ENCODE peak calls at places on chromosome 12, in eight cellular contexts. F, X, S, E, R, I, D and K are unnamed samples.

GRCh38 chr12:98416845-98417244 is 98.5 kb upstream of the TMPO start:
- DNase-seq in F (no peak), X (no peak), S (no peak), E (no peak), R (no peak), I (peak; percentile 80), D (peak; percentile 85), K (no peak)

GRCh38 chr12:108618079-108618952 is 15.4 kb downstream of the SELPLG start:
- DNase-seq in F (peak; percentile 17), X (peak; percentile 83), S (peak; percentile 82), E (peak; percentile 74), R (peak; percentile 83), I (peak; percentile 90), D (peak; percentile 90), K (peak; percentile 94)

GRCh38 chr12:55847603-55848329 is 5.0 kb upstream of the MMP19 start:
- DNase-seq in F (peak; percentile 98), X (peak; percentile 82), S (peak; percentile 93), E (no peak), R (no peak), I (peak; percentile 100), D (peak; percentile 100), K (peak; percentile 94)

GRCh38 chr12:54933381-54933780 is 51.2 kb downstream of the TESPA1 start:
- DNase-seq in F (no peak), X (no peak), S (no peak), E (no peak), R (no peak), I (peak; percentile 25), D (peak; percentile 8), K (no peak)

GRCh38 chr12:6950401-6950801 is 755 bp upstream of the PTPN6 start:
- DNase-seq in F (no peak), X (no peak), S (peak; percentile 9), E (no peak), R (no peak), I (no peak), D (no peak), K (no peak)

GRCh38 chr12:5827591-5827990 is 117.5 kb downstream of the ANO2 start:
- DNase-seq in F (no peak), X (no peak), S (no peak), E (no peak), R (no peak), I (no peak), D (no peak), K (no peak)

GRCh38 chr12:113445544-113446176 is 23.5 kb downstream of the SDSL start:
- DNase-seq in F (no peak), X (no peak), S (no peak), E (no peak), R (no peak), I (peak; percentile 26), D (no peak), K (no peak)

GRCh38 chr12:94208433-94208921 is 60.1 kb downstream of the PLXNC1 start:
- DNase-seq in F (no peak), X (no peak), S (peak; percentile 28), E (no peak), R (no peak), I (no peak), D (no peak), K (no peak)

GRCh38 chr12:27602516-27602915 is 78.5 kb downstream of the PPFIBP1 start:
- DNase-seq in F (no peak), X (no peak), S (no peak), E (no peak), R (no peak), I (no peak), D (no peak), K (no peak)

GRCh38 chr12:107990325-107990724 is 138.8 kb upstream of the WSCD2 start:
- DNase-seq in F (no peak), X (no peak), S (peak; percentile 29), E (peak; percentile 30), R (peak; percentile 29), I (peak; percentile 17), D (peak; percentile 36), K (no peak)

GRCh38 chr12:124404162-124404561 is 109.3 kb downstream of the RFLNA start:
- DNase-seq in F (no peak), X (no peak), S (no peak), E (no peak), R (no peak), I (no peak), D (no peak), K (no peak)

GRCh38 chr12:105970885-105971284 is 167.9 kb downstream of the NUAK1 start:
- DNase-seq in F (no peak), X (no peak), S (no peak), E (no peak), R (no peak), I (no peak), D (no peak), K (no peak)

GRCh38 chr12:105967038-105967776 is 171.5 kb downstream of the NUAK1 start:
- DNase-seq in F (no peak), X (no peak), S (no peak), E (no peak), R (no peak), I (no peak), D (peak; percentile 54), K (no peak)

GRCh38 chr12:105961821-105962671 is 176.7 kb downstream of the NUAK1 start:
- DNase-seq in F (no peak), X (no peak), S (no peak), E (no peak), R (no peak), I (no peak), D (peak; percentile 38), K (no peak)

DNA sequence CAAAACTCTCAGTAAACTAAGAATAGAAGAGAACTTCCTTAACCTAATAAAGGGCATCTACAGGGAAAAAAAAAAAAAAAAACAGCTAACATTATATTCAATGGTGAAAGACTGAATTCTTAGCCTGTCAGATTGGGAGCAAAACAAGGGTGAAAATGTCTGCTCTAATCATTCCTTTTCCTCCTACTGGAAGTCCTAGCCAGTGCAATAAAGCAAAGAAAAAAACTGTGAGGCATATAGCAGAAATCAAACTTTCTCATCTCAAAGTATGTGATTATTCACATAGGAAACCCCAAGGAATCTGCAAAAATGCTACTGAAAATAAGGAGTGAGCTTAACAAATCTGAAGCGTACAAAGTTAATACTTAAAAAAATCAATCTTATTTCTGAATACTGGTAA is 170.7 kb downstream of the NUAK1 start:
- DNase-seq in F (no peak), X (no peak), S (no peak), E (no peak), R (no peak), I (no peak), D (peak; percentile 20), K (no peak)
- TF ChIP-seq CTCF in F (no peak), X (no peak), S (no peak), E (peak; percentile 7), R (no peak), I (no peak), D (no peak), K (peak; percentile 9)

DNA sequence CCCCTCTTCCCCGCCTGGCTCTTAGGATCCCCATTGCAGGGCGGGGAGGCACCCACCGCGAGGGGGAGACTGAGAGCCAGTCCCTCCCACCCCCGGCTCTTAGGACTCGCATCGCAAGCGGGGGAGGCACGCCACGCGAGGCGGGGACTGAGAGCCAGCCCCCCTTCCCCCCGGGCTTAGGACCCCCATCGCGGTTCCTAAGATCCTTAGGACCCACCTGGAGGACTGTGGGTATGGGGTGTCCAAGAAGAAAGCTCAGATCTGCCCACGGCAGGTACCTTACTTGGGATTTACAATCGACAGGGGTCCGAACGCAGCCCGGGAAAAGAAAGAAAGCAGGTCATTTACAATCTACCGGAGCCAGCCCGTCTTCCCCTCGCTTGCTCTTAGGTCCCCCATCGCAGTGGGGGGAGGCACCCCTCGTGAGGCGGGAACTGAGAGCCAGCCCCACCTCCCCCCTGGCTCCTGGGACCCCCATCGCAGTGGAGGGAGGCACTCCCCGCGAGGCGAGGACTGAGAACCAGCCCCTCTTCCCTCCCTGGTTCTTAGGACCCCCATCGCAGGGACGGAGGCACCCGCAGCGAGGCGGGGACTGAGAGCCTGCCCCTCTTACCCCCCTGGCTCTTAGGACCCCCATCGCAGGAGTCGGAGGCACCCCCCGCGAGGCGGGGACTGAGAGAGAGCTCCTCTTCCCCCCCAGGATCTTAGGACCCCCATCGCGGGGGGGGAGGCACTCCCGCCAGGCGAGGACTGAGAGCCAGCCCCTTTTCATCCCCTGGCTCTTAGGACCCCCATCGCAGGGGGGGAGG is 43.7 kb downstream of the DDX11 start:
- DNase-seq in F (no peak), X (no peak), S (no peak), E (peak; percentile 76), R (peak; percentile 69), I (peak; percentile 40), D (peak; percentile 35), K (peak; percentile 86)
- TF ChIP-seq CTCF in F (peak; percentile 51), X (peak; percentile 17), S (peak; percentile 24), E (peak; percentile 98), R (peak; percentile 57), I (peak; percentile 68), D (peak; percentile 76), K (peak; percentile 80)

DNA sequence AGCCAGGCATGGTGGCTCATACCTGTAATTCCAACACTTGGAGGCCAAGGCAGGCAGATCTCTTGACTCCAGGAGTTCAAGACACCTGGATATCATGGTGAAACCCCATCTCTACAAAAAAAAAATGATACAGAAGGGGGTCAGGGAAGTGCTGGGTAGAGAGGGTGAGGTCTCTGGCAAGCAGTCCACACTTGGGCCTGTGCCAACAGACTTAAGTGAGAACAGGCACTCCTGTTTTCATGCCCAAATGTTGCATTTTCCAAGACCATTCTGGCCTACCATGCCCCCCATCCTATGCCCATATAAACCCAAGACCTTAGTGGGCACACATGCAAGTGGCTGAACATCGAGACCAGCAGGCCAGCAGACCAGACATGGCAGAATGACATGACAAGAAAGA is 16.0 kb upstream of the CMAS start:
- DNase-seq in F (no peak), X (no peak), S (no peak), E (no peak), R (no peak), I (no peak), D (no peak), K (no peak)
- TF ChIP-seq CTCF in F (no peak), X (no peak), S (no peak), E (no peak), R (no peak), I (no peak), D (no peak), K (no peak)

GRCh38 chr12:117100251-117100650 is 1.0 kb upstream of the TESC start:
- DNase-seq in F (no peak), X (no peak), S (no peak), E (no peak), R (no peak), I (no peak), D (peak; percentile 33), K (no peak)
- TF ChIP-seq CTCF in F (peak; percentile 40), X (no peak), S (peak; percentile 32), E (peak; percentile 45), R (no peak), I (peak; percentile 36), D (peak; percentile 66), K (peak; percentile 43)

DNA sequence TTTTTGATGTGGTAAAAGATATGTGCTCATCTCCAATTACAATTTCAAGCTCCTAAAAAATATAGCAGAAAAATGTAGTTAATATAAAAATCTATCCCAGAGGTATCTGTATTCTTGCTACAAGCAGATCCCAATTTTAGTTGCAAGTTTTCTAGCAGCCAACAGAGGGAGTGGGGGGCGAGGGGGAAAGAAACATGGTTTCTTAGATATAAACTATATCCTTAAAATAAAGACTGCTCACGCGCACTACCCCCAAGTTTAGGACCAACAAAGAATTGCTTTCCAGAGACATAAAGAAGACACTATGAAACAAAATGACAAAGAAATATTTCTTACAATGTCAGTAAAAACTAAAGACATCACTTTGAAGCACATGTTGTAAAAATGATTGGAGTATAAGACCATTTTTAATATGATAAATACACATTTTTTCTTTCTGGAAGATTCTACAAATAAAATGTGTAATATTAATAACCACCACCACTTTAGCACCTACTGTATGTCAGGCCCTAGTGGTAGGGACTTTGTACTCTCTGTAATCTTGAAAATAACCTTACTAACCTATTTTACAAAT is 5.4 kb downstream of the MAGOHB start:
- DNase-seq in F (no peak), X (no peak), S (no peak), E (no peak), R (peak; percentile 8), I (peak; percentile 28), D (peak; percentile 48), K (no peak)
- TF ChIP-seq CTCF in F (peak; percentile 39), X (no peak), S (no peak), E (peak; percentile 42), R (peak; percentile 44), I (peak; percentile 31), D (peak; percentile 66), K (peak; percentile 48)